ENCODE peak calls at places on chromosomes 13 and 19, in six cellular contexts. A is neural crest cell; L is ascending aorta; H is stimulated activated CD4-positive, alpha-beta T cell treated with anti-CD3 and anti-CD28 coated beads, Interleukin-4, amount 100 ng/mL, for 1 hour; F is T-helper 17 cell; W is naive thymus-derived CD8-positive, alpha-beta T cell. C is an unnamed sample.

GRCh38 chr13:100753391-100753790 is 78.8 kb upstream of the TMTC4 start:
- DNase-seq in A (no peak), W (no peak), H (no peak), F (no peak), L (no peak), C (no peak)

GRCh38 chr13:31522431-31522830 is 216.9 kb upstream of the RXFP2 start:
- DNase-seq in L (no peak), H (no peak), W (no peak), A (no peak), F (no peak), C (no peak)

GRCh38 chr19:52188822-52189744 is 769 bp upstream of the PPP2R1A start:
- DNase-seq in W (peak), H (peak), A (peak), L (no peak), F (peak), C (peak)

GRCh38 chr13:29511439-29511814 is 84.1 kb downstream of the SLC7A1 start:
- DNase-seq in H (no peak), L (no peak), F (no peak), W (no peak), A (no peak), C (no peak)

GRCh38 chr13:46553521-46553885 is 533 bp downstream of the LRCH1 start:
- DNase-seq in A (peak), F (peak), H (no peak), W (no peak), L (peak), C (no peak)

GRCh38 chr13:23384111-23384510 is 49.4 kb downstream of the SACS start:
- DNase-seq in F (no peak), H (peak), L (no peak), W (no peak), A (no peak), C (no peak)

GRCh38 chr19:37098570-37098969 is 20.3 kb downstream of the ZNF420 start:
- DNase-seq in W (no peak), A (no peak), L (no peak), F (no peak), H (no peak), C (no peak)

GRCh38 chr13:47480121-47480520 is 521.0 kb downstream of the SUCLA2 start:
- DNase-seq in W (no peak), H (no peak), F (no peak), A (no peak), L (no peak), C (no peak)

GRCh38 chr19:45010306-45010705 is 9.0 kb downstream of the RELB start:
- DNase-seq in F (no peak), A (no peak), L (no peak), H (no peak), W (no peak), C (no peak)

GRCh38 chr13:48446454-48446853 is 33.5 kb upstream of the LPAR6 start:
- DNase-seq in W (no peak), L (no peak), F (no peak), H (no peak), A (no peak), C (no peak)

GRCh38 chr13:95355491-95355890 is 54.2 kb upstream of the ABCC4 start:
- DNase-seq in F (no peak), A (no peak), L (no peak), W (no peak), H (no peak), C (no peak)

GRCh38 chr19:48308695-48309586 is 16.4 kb upstream of the EMP3 start:
- DNase-seq in F (no peak), H (no peak), L (no peak), A (no peak), W (no peak), C (no peak)

GRCh38 chr13:72458701-72459100 is 268.7 kb downstream of the MZT1 start:
- DNase-seq in F (no peak), A (no peak), H (no peak), W (no peak), L (no peak), C (peak)

GRCh38 chr19:18063463-18063862 is 23.3 kb downstream of the IL12RB1 start:
- DNase-seq in W (no peak), H (peak), A (peak), F (no peak), L (no peak), C (no peak)

GRCh38 chr13:38577048-38577447 is 109.8 kb upstream of the FREM2 start:
- DNase-seq in H (no peak), W (no peak), A (no peak), F (no peak), L (no peak), C (no peak)

GRCh38 chr13:112066624-112067004 is 335 bp upstream of the SOX1 start:
- DNase-seq in A (peak), H (peak), W (peak), L (no peak), F (no peak), C (peak)